ENCODE peak calls at places on chromosomes 13 and 19, in six cellular contexts. One of them, this sample, is unnamed.

GRCh38 chr19:37963190-37963947 is 56.4 kb downstream of the SIPA1L3 start:
- DNase-seq in SK-N-SH: no peak
- DNase-seq in GM12878: no peak
- DNase-seq in K562: no peak
- DNase-seq in H1: no peak
- DNase-seq in GM12892: no peak
- DNase-seq in this sample: no peak

GRCh38 chr13:50613356-50613831 is 230.1 kb downstream of the DLEU7 start:
- DNase-seq in SK-N-SH: no peak
- DNase-seq in GM12878: no peak
- DNase-seq in K562: peak; percentile 66
- DNase-seq in H1: no peak
- DNase-seq in GM12892: no peak
- DNase-seq in this sample: no peak

GRCh38 chr19:13022859-13023636 is 27.8 kb downstream of the NFIX start:
- DNase-seq in SK-N-SH: peak; percentile 87
- DNase-seq in GM12878: no peak
- DNase-seq in K562: peak; percentile 73
- DNase-seq in H1: no peak
- DNase-seq in GM12892: no peak
- DNase-seq in this sample: no peak

GRCh38 chr13:49494645-49495044 is 1.1 kb upstream of the PHF11 start:
- DNase-seq in SK-N-SH: no peak
- DNase-seq in GM12878: no peak
- DNase-seq in K562: no peak
- DNase-seq in H1: no peak
- DNase-seq in GM12892: no peak
- DNase-seq in this sample: no peak

GRCh38 chr13:108915634-108916497 is 286.5 kb downstream of the MYO16 start:
- DNase-seq in SK-N-SH: no peak
- DNase-seq in GM12878: peak; percentile 52
- DNase-seq in K562: peak; percentile 56
- DNase-seq in H1: no peak
- DNase-seq in GM12892: no peak
- DNase-seq in this sample: peak; percentile 30

GRCh38 chr13:52414051-52414450 is 8.1 kb upstream of the THSD1 start:
- DNase-seq in SK-N-SH: no peak
- DNase-seq in GM12878: no peak
- DNase-seq in K562: no peak
- DNase-seq in H1: no peak
- DNase-seq in GM12892: no peak
- DNase-seq in this sample: no peak

GRCh38 chr13:20428666-20429644 is 96.7 kb downstream of the CRYL1 start:
- DNase-seq in SK-N-SH: no peak
- DNase-seq in GM12878: no peak
- DNase-seq in K562: no peak
- DNase-seq in H1: no peak
- DNase-seq in GM12892: no peak
- DNase-seq in this sample: no peak

GRCh38 chr13:110713981-110714797 is 689 bp downstream of the ING1 start:
- DNase-seq in SK-N-SH: peak; percentile 56
- DNase-seq in GM12878: no peak
- DNase-seq in K562: no peak
- DNase-seq in H1: peak; percentile 56
- DNase-seq in GM12892: peak; percentile 29
- DNase-seq in this sample: no peak

GRCh38 chr13:20142019-20142926 is 18.6 kb downstream of the GJA3 start:
- DNase-seq in SK-N-SH: peak; percentile 48
- DNase-seq in GM12878: no peak
- DNase-seq in K562: no peak
- DNase-seq in H1: peak; percentile 40
- DNase-seq in GM12892: no peak
- DNase-seq in this sample: no peak

GRCh38 chr13:94700051-94700535 is 12.3 kb downstream of the SOX21 start:
- DNase-seq in SK-N-SH: no peak
- DNase-seq in GM12878: no peak
- DNase-seq in K562: no peak
- DNase-seq in H1: no peak
- DNase-seq in GM12892: no peak
- DNase-seq in this sample: no peak

GRCh38 chr19:52943884-52944643 is 18.6 kb downstream of the ZNF816 start:
- DNase-seq in SK-N-SH: no peak
- DNase-seq in GM12878: no peak
- DNase-seq in K562: no peak
- DNase-seq in H1: no peak
- DNase-seq in GM12892: no peak
- DNase-seq in this sample: no peak
- TF ChIP-seq POLR2AphosphoS5 in SK-N-SH: no peak
- TF ChIP-seq POLR2AphosphoS5 in GM12878: no peak
- TF ChIP-seq POLR2AphosphoS5 in K562: no peak
- TF ChIP-seq POLR2AphosphoS5 in H1: no peak
- TF ChIP-seq POLR2AphosphoS5 in GM12892: no peak
- TF ChIP-seq POLR2AphosphoS5 in this sample: no peak

DNA sequence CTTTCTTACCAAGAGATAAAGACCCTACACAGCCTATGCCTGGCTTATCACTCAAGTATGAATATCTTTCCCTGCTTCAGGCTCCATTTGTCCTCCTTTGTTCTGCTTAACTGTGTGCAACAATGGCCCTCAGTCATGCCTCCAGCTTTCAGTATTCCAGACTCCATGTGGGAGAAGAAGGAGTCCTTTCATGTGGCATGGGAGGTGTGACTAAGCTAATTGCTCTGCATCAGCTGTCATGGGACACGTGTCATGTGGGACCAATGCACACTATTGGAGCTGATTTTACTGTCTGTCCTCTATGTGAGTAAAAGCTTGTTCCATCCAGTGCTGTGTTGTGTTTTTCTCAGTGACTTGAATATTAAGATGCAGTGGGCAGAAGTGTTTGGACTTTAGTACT is 1198.3 kb downstream of the OLFM4 start:
- DNase-seq in SK-N-SH: no peak
- DNase-seq in GM12878: no peak
- DNase-seq in K562: no peak
- DNase-seq in H1: no peak
- DNase-seq in GM12892: no peak
- DNase-seq in this sample: no peak
- TF ChIP-seq TAF1 in SK-N-SH: no peak
- TF ChIP-seq TAF1 in GM12878: no peak
- TF ChIP-seq TAF1 in K562: no peak
- TF ChIP-seq TAF1 in H1: no peak
- TF ChIP-seq TAF1 in GM12892: no peak
- TF ChIP-seq TAF1 in this sample: no peak

GRCh38 chr19:56097306-56097705 is 23.8 kb downstream of the ZNF787 start:
- DNase-seq in SK-N-SH: no peak
- DNase-seq in GM12878: no peak
- DNase-seq in K562: no peak
- DNase-seq in H1: no peak
- DNase-seq in GM12892: no peak
- DNase-seq in this sample: no peak
- TF ChIP-seq POLR2AphosphoS5 in SK-N-SH: no peak
- TF ChIP-seq POLR2AphosphoS5 in GM12878: no peak
- TF ChIP-seq POLR2AphosphoS5 in K562: no peak
- TF ChIP-seq POLR2AphosphoS5 in H1: no peak
- TF ChIP-seq POLR2AphosphoS5 in GM12892: no peak
- TF ChIP-seq POLR2AphosphoS5 in this sample: no peak

GRCh38 chr19:49058592-49058991 is 1.0 kb upstream of the CGB7 start:
- DNase-seq in SK-N-SH: peak; percentile 66
- DNase-seq in GM12878: no peak
- DNase-seq in K562: peak; percentile 73
- DNase-seq in H1: no peak
- DNase-seq in GM12892: no peak
- DNase-seq in this sample: no peak

GRCh38 chr19:49061000-49061399 is 3.5 kb upstream of the CGB7 start:
- DNase-seq in SK-N-SH: no peak
- DNase-seq in GM12878: no peak
- DNase-seq in K562: no peak
- DNase-seq in H1: no peak
- DNase-seq in GM12892: no peak
- DNase-seq in this sample: no peak

GRCh38 chr19:49056101-49056901 is 1.2 kb downstream of the CGB7 start:
- DNase-seq in SK-N-SH: peak; percentile 91
- DNase-seq in GM12878: no peak
- DNase-seq in K562: peak; percentile 91
- DNase-seq in H1: peak; percentile 89
- DNase-seq in GM12892: peak; percentile 84
- DNase-seq in this sample: peak; percentile 84

GRCh38 chr19:49059056-49059455 is 1.5 kb upstream of the CGB7 start:
- DNase-seq in SK-N-SH: peak; percentile 61
- DNase-seq in GM12878: no peak
- DNase-seq in K562: no peak
- DNase-seq in H1: no peak
- DNase-seq in GM12892: no peak
- DNase-seq in this sample: no peak

GRCh38 chr19:49057636-49058234 is at the start of gene CGB7:
- DNase-seq in SK-N-SH: peak; percentile 87
- DNase-seq in GM12878: no peak
- DNase-seq in K562: peak; percentile 77
- DNase-seq in H1: peak; percentile 92
- DNase-seq in GM12892: no peak
- DNase-seq in this sample: no peak
- TF ChIP-seq TAF1 in SK-N-SH: no peak
- TF ChIP-seq TAF1 in GM12878: no peak
- TF ChIP-seq TAF1 in K562: no peak
- TF ChIP-seq TAF1 in H1: no peak
- TF ChIP-seq TAF1 in GM12892: no peak
- TF ChIP-seq TAF1 in this sample: no peak